ENCODE peak calls at places on chromosomes 7 and 10, in eight cellular contexts. Y is endodermal cell; L is cardiac muscle cell; H is PC-3; I is pancreas; R is lung; J is naive thymus-derived CD4-positive, alpha-beta T cell; N is ascending aorta. T is an unnamed sample. For H3K4me1, the result is how much of the 10 kb centered on the place peaks cover.

GRCh38 chr7:114082567-114082933 is 163.7 kb upstream of the PPP1R3A start:
- DNase-seq in R (no peak), J (no peak), Y (no peak), L (peak), I (no peak), H (no peak), N (no peak), T (no peak)

GRCh38 chr10:71068811-71069411 is 143.5 kb upstream of the UNC5B start:
- DNase-seq in Y (no peak), J (no peak), H (peak), R (no peak), L (no peak), I (no peak), N (peak), T (no peak)

GRCh38 chr7:159031135-159031701 is 113.4 kb downstream of the VIPR2 start:
- DNase-seq in N (peak), R (peak), H (no peak), I (peak), J (no peak), Y (peak), L (no peak), T (no peak)

GRCh38 chr10:92839191-92840085 is 8.9 kb upstream of the EXOC6 start:
- DNase-seq in Y (peak), L (peak), H (no peak), I (peak), J (no peak), N (peak), R (peak), T (peak)

GRCh38 chr10:30883116-30883515 is 148.5 kb downstream of the ZNF438 start:
- DNase-seq in N (no peak), I (no peak), R (no peak), L (no peak), Y (no peak), J (no peak), H (no peak), T (no peak)

GRCh38 chr7:48962821-48963505 is 38.6 kb downstream of the CDC14C start:
- DNase-seq in L (no peak), N (no peak), R (no peak), I (no peak), J (no peak), Y (peak), H (no peak), T (no peak)

GRCh38 chr10:97520978-97521761 is 22.4 kb downstream of the UBTD1 start:
- DNase-seq in N (no peak), Y (peak), R (peak), H (no peak), J (no peak), L (no peak), I (no peak), T (no peak)

GRCh38 chr7:112383671-112384417 is 66.4 kb upstream of the IFRD1 start:
- DNase-seq in N (no peak), R (no peak), Y (no peak), I (no peak), H (peak), J (no peak), L (peak), T (no peak)

GRCh38 chr7:36506820-36507219 is 117.2 kb downstream of the ANLN start:
- DNase-seq in R (no peak), L (no peak), Y (no peak), I (no peak), N (no peak), H (peak), J (no peak), T (no peak)

GRCh38 chr7:119233015-119233414 is 1008.5 kb downstream of the ANKRD7 start:
- DNase-seq in N (no peak), J (no peak), L (no peak), H (no peak), I (no peak), Y (no peak), R (no peak), T (no peak)

GRCh38 chr7:104943502-104944343 is 70.3 kb upstream of the KMT2E start:
- DNase-seq in H (no peak), I (peak), N (peak), Y (no peak), R (peak), J (peak), L (peak), T (peak)

GRCh38 chr7:51817694-51818093 is 501.1 kb upstream of the COBL start:
- DNase-seq in H (no peak), I (no peak), L (no peak), N (no peak), R (no peak), Y (no peak), J (no peak), T (no peak)

GRCh38 chr10:31622993-31623392 is 304.0 kb downstream of the ZEB1 start:
- DNase-seq in R (no peak), Y (no peak), N (no peak), H (no peak), J (no peak), L (no peak), I (no peak), T (no peak)

GRCh38 chr7:94439893-94440381 is 45.2 kb downstream of the COL1A2 start:
- DNase-seq in Y (no peak), J (no peak), R (no peak), N (no peak), H (no peak), I (no peak), L (no peak), T (no peak)

GRCh38 chr7:348480-348844 is 58.5 kb downstream of the FOXL3 start:
- DNase-seq in N (no peak), J (no peak), L (no peak), H (no peak), Y (no peak), R (no peak), I (peak), T (no peak)

GRCh38 chr7:353746-354325 is 63.9 kb downstream of the FOXL3 start:
- DNase-seq in I (peak), Y (no peak), N (no peak), L (no peak), J (no peak), R (no peak), H (no peak), T (no peak)

GRCh38 chr7:351681-352480 is 61.9 kb downstream of the FOXL3 start:
- DNase-seq in H (no peak), N (no peak), I (peak), Y (no peak), R (no peak), J (peak), L (no peak), T (no peak)

GRCh38 chr7:348962-349755 is 59.2 kb downstream of the FOXL3 start:
- DNase-seq in L (no peak), I (peak), N (no peak), Y (no peak), H (no peak), J (no peak), R (no peak), T (peak)

DNA sequence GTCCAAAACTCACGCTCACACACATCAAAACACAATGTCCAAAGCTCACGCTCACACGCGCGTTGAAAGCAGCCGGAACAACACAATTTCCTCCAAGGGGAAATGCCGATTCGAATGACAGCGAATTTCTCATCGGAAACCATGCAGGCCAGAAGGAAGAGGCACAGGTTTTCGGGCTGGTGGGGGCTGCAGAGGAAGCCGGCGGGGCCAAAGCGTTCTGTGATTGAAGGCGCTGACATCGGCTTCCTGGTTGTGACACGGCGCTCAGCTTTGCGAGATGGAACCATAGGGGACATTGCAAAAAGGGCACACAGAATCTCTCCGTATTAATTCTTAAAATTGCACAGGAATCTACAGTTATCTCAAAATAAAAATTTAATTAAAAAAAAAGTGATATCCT is 61.3 kb downstream of the FOXL3 start:
- DNase-seq in N (no peak), Y (no peak), R (no peak), J (peak), I (peak), L (no peak), H (no peak), T (no peak)
- H3K4me3 ChIP-seq in N (no peak), Y (no peak), R (no peak), J (peak), I (no peak), L (no peak), H (no peak), T (no peak)

DNA sequence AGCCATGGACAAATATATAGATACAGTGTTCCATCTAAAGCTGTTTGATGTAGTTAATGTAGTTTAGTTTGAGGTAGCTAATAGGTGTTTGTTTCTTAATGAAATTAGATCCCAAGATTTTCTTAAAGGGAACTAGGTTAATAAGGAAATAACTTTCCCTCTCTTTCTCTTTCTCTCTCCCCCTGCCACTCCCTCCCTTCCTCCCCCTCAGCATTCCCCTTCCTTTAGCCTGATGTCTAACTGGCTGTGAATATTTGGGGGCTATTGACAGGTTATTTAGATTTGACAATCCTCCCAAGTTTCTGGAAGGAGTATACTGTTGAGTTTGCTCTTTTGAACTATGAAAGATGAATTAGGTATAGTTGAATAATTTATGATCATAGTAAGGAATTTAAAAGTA is 65.2 kb upstream of the OIT3 start:
- DNase-seq in R (no peak), H (no peak), Y (no peak), J (no peak), L (no peak), I (no peak), N (no peak), T (no peak)
- H3K4me1 ChIP-seq in R (under half), H (under half), Y (under half), J (under half), L (under half), I (under half), N (under half), T (under half)

DNA sequence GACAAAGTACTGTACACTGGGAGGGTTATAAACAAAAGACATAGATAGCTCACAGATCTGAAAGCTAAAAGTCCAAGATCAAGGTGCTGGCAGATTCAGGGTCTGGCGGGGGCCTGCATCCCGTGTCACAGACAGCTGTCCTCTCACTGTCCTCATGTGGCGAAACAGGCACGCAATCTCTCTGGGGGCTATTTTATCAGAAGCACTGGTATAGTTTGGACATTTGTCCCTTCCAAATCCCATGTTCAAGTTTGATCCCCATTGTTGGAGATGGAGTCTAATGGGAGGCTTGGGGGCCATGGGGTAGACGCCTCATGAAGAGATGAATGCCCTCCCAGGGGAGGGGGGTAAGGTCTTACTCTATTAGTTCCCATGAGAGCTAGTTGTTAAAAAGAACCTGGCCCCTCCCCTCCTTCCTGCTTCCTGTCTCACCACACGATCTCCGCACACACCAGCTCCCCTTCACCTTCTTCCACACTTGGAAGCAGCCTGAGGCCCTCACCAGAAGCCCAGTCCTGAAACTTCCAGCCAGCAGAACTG is 72.5 kb upstream of the UCN3 start:
- DNase-seq in L (no peak), J (peak), N (no peak), I (no peak), R (no peak), H (no peak), Y (no peak), T (peak)
- H3K4me3 ChIP-seq in L (no peak), J (peak), N (no peak), I (no peak), R (no peak), H (no peak), Y (no peak), T (no peak)

GRCh38 chr10:62243647-62243997 is 25.0 kb downstream of the RTKN2 start:
- DNase-seq in I (no peak), Y (no peak), J (no peak), R (no peak), N (no peak), L (no peak), H (no peak), T (no peak)
- H3K4me1 ChIP-seq in I (under half), Y (under half), J (under half), R (under half), N (under half), L (under half), H (half or more), T (under half)

DNA sequence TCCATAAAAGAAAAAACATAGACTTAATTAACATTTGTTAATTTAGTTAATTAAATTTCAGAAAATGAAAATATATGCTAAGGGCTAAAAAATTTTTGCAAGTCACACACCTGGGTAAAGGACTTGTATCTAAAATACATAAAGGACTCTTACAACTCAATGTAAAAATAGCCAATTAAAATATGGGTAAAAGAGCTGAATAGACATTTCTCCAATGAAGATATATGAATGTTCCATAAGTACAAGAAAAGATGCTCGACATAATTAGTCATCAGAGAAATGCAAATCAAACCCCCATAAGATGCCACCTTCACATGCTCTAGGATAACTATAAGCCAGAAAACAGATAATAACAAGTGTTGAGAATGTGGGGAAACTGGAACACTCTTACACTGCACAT is 144.4 kb upstream of the NOBOX start:
- DNase-seq in N (no peak), I (no peak), R (no peak), H (no peak), J (no peak), L (no peak), Y (no peak), T (no peak)
- H3K4me3 ChIP-seq in N (no peak), I (no peak), R (no peak), H (no peak), J (no peak), L (no peak), Y (no peak), T (no peak)

DNA sequence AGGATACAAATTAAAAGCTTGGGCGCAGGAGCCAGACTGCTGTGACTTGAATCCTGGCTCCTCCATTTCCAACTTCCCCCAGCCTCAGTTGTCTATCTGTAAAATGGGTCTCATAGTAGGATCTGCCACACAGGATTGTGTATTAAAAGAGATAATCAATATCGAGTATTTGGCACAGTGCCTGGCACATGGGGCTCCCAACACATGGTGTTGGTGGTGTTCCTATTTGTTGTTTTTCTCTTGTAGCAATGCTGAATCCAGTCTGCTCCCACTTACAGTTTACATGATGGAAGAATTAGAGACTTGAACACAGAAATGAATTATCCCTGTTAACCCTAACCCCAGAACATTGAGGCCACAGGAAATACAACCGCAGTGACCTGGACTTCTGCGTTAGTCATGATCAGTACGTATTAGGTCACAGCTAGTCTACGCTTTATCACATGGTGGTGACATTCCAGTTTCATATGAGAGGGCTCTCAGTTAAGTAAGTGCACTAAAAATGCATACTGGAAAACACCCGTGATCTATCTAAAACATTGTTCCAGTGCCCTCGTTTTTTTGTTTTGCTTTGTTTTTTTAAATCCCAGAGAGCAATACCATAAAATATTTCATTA is 169.5 kb upstream of the KLF14 start:
- DNase-seq in J (no peak), R (no peak), I (no peak), H (peak), Y (no peak), L (no peak), N (peak), T (no peak)
- H3K4me1 ChIP-seq in J (under half), R (under half), I (half or more), H (half or more), Y (under half), L (under half), N (under half), T (half or more)

DNA sequence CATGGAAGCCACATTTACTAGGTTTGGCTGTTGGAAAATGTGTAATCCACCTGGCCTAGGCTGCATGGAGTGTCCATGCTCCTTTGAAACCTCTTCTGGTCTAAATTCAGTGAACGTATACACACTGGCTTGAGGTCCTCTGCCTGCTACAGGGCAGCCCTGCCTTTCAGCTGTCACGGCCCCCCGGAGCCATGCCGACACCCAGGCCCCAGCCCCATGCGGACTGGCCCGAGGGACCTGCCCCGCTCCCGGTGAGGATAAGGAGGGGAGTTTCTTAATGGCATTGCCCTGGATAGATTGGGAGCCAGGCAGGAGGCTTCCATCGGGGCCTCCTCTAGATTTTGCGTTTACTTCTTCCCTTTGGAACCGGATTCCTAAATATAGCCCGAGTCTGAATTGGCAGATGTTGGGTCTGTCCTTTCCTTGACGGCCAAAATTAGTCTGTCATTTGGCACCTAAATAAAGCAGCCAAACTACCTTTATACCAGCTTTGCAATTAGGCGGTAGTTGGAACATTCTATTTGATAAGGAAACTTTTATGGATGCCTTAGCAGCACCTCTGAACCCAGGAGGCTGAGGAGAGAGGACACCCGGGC is 72.1 kb upstream of the SH2B2 start:
- DNase-seq in R (no peak), N (no peak), I (no peak), L (no peak), H (no peak), J (no peak), Y (no peak), T (no peak)
- H3K4me3 ChIP-seq in R (no peak), N (no peak), I (no peak), L (no peak), H (no peak), J (no peak), Y (no peak), T (no peak)

T was measured in mucosa of descending colon.